ENCODE peak calls at places on chromosome 17, in seven cellular contexts. S is H9; H is adrenal gland; A is BE2C; E is CD4-positive, CD25-positive, alpha-beta regulatory T cell; P is PC-9; Q is HCT116. N is an unnamed sample.

GRCh38 chr17:13562271-13562800 is 39.4 kb downstream of the HS3ST3A1 start:
- DNase-seq in S (no peak), H (peak; percentile 79), A (peak; percentile 5), E (no peak), P (no peak), Q (no peak), N (peak; percentile 41)

GRCh38 chr17:20266806-20267458 is 200.4 kb downstream of the LGALS9B start:
- DNase-seq in S (no peak), H (peak; percentile 42), A (no peak), E (no peak), P (no peak), Q (no peak), N (peak; percentile 75)

GRCh38 chr17:74923538-74924249 is 379 bp upstream of the OTOP2 start:
- DNase-seq in S (peak; percentile 79), H (peak; percentile 66), A (peak; percentile 82), E (peak; percentile 63), P (no peak), Q (no peak), N (no peak)

GRCh38 chr17:9356488-9356911 is 219.1 kb downstream of the STX8 start:
- DNase-seq in S (no peak), H (no peak), A (no peak), E (no peak), P (no peak), Q (no peak), N (no peak)

GRCh38 chr17:11412653-11413052 is 171.6 kb downstream of the SHISA6 start:
- DNase-seq in S (no peak), H (no peak), A (no peak), E (no peak), P (no peak), Q (no peak), N (no peak)

GRCh38 chr17:28216528-28216927 is 102.5 kb upstream of the TMEM97 start:
- DNase-seq in S (no peak), H (no peak), A (no peak), E (no peak), P (no peak), Q (no peak), N (no peak)

GRCh38 chr17:3959921-3960601 is 4.2 kb downstream of the ATP2A3 start:
- DNase-seq in S (no peak), H (no peak), A (no peak), E (no peak), P (no peak), Q (no peak), N (no peak)

GRCh38 chr17:2975469-2975958 is 87.9 kb downstream of the OR1D5 start:
- DNase-seq in S (peak; percentile 27), H (peak; percentile 35), A (peak; percentile 63), E (no peak), P (peak; percentile 62), Q (peak; percentile 90), N (peak; percentile 66)

GRCh38 chr17:13727441-13728171 is 125.9 kb upstream of the HS3ST3A1 start:
- DNase-seq in S (no peak), H (no peak), A (no peak), E (no peak), P (no peak), Q (no peak), N (peak; percentile 59)

GRCh38 chr17:57930239-57930638 is 25.0 kb downstream of the CUEDC1 start:
- DNase-seq in S (no peak), H (no peak), A (no peak), E (no peak), P (no peak), Q (no peak), N (no peak)

DNA sequence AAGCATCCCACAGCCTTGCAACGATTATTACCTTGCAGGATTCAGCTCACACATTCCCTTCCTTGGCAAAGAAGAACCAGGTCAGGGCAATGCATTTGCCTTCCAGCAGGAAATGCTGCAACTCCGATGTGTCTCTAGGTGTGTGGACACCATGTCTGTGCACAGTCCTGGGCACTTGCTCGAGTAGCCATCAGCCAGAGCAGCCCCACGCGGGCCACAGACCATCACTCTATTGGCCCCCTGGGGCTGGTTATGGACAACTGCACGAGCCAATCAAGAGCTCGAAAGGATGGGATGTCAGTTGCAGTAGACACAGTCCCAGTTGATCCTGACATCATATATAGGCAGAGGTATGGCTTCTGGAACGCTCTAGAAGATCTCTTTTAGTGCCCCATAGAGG is 403.6 kb downstream of the SEC14L1 start:
- DNase-seq in S (no peak), H (no peak), A (no peak), E (no peak), P (no peak), Q (no peak), N (no peak)
- H3K27me3 ChIP-seq in S (no peaks in the 10 kb centered on the region), H (no peaks in the 10 kb centered on the region), A (no peaks in the 10 kb centered on the region), E (no peaks in the 10 kb centered on the region), P (peaks cover 56% of the 10 kb centered on the region), Q (peaks cover 14% of the 10 kb centered on the region), N (peaks cover 69% of the 10 kb centered on the region)

GRCh38 chr17:36931697-36932382 is 5.4 kb upstream of the LHX1 start:
- DNase-seq in S (peak; percentile 35), H (no peak), A (no peak), E (no peak), P (no peak), Q (no peak), N (no peak)

GRCh38 chr17:36933174-36934143 is 3.8 kb upstream of the LHX1 start:
- DNase-seq in S (peak; percentile 41), H (no peak), A (no peak), E (no peak), P (no peak), Q (no peak), N (no peak)

GRCh38 chr17:36934144-36934758 is 3.0 kb upstream of the LHX1 start:
- DNase-seq in S (peak; percentile 72), H (no peak), A (no peak), E (no peak), P (no peak), Q (no peak), N (no peak)

GRCh38 chr17:36931096-36931696 is 6.1 kb upstream of the LHX1 start:
- DNase-seq in S (no peak), H (no peak), A (no peak), E (no peak), P (no peak), Q (no peak), N (no peak)

GRCh38 chr17:36932383-36933173 is 4.7 kb upstream of the LHX1 start:
- DNase-seq in S (peak; percentile 27), H (no peak), A (no peak), E (no peak), P (no peak), Q (no peak), N (no peak)
- H3K4me1 ChIP-seq in S (peaks cover 7% of the 10 kb centered on the region), H (peaks cover 43% of the 10 kb centered on the region), A (peaks cover 18% of the 10 kb centered on the region), E (peaks cover 66% of the 10 kb centered on the region), P (peaks cover 14% of the 10 kb centered on the region), Q (peaks cover 2% of the 10 kb centered on the region), N (peaks cover 6% of the 10 kb centered on the region)

DNA sequence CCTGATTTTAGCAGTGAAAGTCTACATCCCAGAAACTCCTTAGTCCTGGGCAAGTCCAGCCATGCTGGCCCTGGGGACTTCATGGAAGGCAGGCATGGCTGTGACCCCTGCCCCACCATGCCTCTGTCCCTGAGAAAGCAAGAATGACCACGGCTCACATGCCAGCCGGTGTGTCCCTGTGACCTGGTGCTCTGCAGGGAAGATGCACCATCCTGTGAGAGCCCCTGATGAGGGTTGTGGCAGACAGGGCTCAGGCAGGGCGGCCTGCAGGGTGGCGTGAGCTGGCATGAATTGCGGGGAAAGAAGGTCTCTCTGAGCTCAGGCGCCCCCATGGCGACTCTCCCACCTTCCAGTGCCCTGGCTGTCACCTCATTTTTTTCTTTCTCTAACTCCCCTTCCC is 260.3 kb downstream of the RBFOX3 start:
- DNase-seq in S (no peak), H (no peak), A (no peak), E (no peak), P (no peak), Q (no peak), N (no peak)
- H3K27me3 ChIP-seq in S (no peaks in the 10 kb centered on the region), H (peaks cover 18% of the 10 kb centered on the region), A (peaks cover 79% of the 10 kb centered on the region), E (peaks cover 7% of the 10 kb centered on the region), P (peaks cover 88% of the 10 kb centered on the region), Q (peaks cover 97% of the 10 kb centered on the region), N (peaks cover 4% of the 10 kb centered on the region)

GRCh38 chr17:78346605-78347250 is 13.1 kb downstream of the SOCS3 start:
- DNase-seq in S (no peak), H (no peak), A (no peak), E (no peak), P (no peak), Q (no peak), N (peak; percentile 90)
- H3K4me1 ChIP-seq in S (no peaks in the 10 kb centered on the region), H (peaks cover 35% of the 10 kb centered on the region), A (peaks cover 5% of the 10 kb centered on the region), E (peaks cover 84% of the 10 kb centered on the region), P (peaks cover 34% of the 10 kb centered on the region), Q (peaks cover 42% of the 10 kb centered on the region), N (peaks cover 36% of the 10 kb centered on the region)

DNA sequence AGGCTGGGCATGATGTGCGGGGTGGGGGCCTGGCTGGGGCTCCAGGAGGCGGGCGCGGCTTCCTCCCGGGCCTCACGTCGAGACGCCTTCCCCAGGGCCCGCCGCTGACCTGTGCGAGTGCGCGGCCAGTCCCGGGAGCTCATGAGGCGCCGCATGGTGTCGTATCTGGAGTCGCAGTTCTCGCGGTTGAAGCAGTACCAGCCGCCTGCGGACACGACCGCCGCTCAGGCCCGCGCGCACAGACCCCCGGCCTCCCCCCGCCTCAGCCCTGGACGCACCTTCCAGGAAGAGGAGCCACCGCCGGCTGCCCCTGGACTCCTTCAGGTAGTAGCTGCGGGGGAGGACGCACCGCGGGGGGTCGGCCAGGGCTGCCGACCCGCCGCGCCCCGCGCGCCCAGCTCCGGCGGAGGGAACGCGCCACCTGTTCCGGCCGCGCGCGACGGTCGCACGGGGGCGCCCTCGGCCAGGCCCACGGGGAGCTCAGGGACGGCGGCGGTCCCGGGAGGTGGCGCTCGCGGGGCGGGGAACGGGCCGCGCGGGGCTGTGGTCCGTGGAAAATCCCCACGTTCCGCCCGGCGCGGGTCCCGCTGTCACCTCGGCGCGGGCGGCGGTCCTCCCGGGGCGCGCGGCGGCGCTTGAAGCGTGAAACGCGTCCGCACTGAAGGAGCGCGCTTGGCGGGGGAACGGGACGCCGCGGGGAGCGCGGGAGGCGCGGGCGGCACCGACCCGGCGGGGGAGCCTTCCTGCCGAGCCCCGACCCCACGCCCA is 1.4 kb downstream of the NOTUM start:
- DNase-seq in S (peak; percentile 83), H (peak; percentile 58), A (peak; percentile 82), E (peak; percentile 85), P (no peak), Q (no peak), N (no peak)
- H3K27me3 ChIP-seq in S (peaks cover 41% of the 10 kb centered on the region), H (peaks cover 35% of the 10 kb centered on the region), A (peaks cover 22% of the 10 kb centered on the region), E (peaks cover 5% of the 10 kb centered on the region), P (no peaks in the 10 kb centered on the region), Q (no peaks in the 10 kb centered on the region), N (peaks cover 72% of the 10 kb centered on the region)

DNA sequence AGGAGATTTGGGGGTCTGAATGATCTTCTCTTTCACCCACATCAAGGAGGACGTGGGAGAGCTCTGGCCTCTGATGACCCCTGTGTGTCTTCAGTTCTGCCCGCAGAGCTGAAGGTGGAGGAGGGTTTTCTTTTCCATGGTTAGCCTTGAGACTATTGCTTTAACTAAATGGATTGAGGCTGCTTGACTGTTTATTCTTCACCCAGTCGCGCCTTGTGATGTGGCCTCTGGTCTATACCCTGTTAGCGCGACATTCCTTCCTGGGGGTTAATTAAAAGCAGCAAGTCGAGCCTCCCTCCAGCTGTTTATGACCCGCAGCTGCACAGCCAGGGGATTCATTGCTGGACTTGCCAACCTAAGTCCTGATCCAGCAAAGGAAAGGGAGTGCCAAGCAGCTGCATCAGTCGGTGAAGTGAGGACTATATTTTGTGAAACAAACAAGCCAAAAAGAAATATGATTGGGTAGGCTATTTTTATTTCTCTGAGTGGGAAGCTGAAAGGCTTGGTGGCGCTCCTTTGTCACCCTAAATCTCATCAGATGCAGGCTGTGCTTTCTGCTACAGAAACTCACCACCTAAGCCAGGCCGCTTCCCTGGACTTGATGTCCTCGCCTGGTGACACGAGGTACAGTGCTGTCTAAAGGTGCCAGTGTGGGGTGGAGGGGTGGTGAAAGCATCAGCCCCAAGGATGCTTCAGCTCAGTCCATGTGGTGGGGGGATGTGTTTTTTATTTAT is 11.0 kb upstream of the SEC14L1 start:
- DNase-seq in S (no peak), H (no peak), A (no peak), E (no peak), P (no peak), Q (no peak), N (no peak)
- H3K4me1 ChIP-seq in S (no peaks in the 10 kb centered on the region), H (peaks cover 46% of the 10 kb centered on the region), A (peaks cover 19% of the 10 kb centered on the region), E (peaks cover 15% of the 10 kb centered on the region), P (peaks cover 45% of the 10 kb centered on the region), Q (peaks cover 32% of the 10 kb centered on the region), N (peaks cover 32% of the 10 kb centered on the region)

GRCh38 chr17:15029469-15029868 is 235.7 kb downstream of the PMP22 start:
- DNase-seq in S (no peak), H (no peak), A (no peak), E (no peak), P (no peak), Q (no peak), N (no peak)
- H3K27me3 ChIP-seq in S (no peaks in the 10 kb centered on the region), H (no peaks in the 10 kb centered on the region), A (no peaks in the 10 kb centered on the region), E (no peaks in the 10 kb centered on the region), P (peaks cover 15% of the 10 kb centered on the region), Q (peaks cover 25% of the 10 kb centered on the region), N (no peaks in the 10 kb centered on the region)